ENCODE peak calls at places on chromosomes 12 and 14, in four cellular contexts. S is CD8-positive, alpha-beta T cell; J is gastrocnemius medialis; N is IMR-90. W is an unnamed sample.

GRCh38 chr14:62691613-62692489 is 353.4 kb downstream of the KCNH5 start:
- DNase-seq in S (no peak), J (no peak), N (peak; percentile 97), W (no peak)

GRCh38 chr14:32342151-32342853 is 13.2 kb downstream of the AKAP6 start:
- DNase-seq in S (no peak), J (no peak), N (no peak), W (no peak)

GRCh38 chr12:25051583-25052190 is 102.8 kb upstream of the BCAT1 start:
- DNase-seq in S (peak; percentile 12), J (no peak), N (no peak), W (no peak)

GRCh38 chr14:96584199-96584906 is 82.2 kb downstream of the PAPOLA start:
- DNase-seq in S (no peak), J (no peak), N (no peak), W (no peak)

GRCh38 chr12:88957358-88957757 is 377.1 kb upstream of the KITLG start:
- DNase-seq in S (no peak), J (no peak), N (peak; percentile 32), W (no peak)

GRCh38 chr12:117580718-117581062 is 219.3 kb upstream of the NOS1 start:
- DNase-seq in S (no peak), J (peak; percentile 68), N (no peak), W (no peak)

GRCh38 chr14:92501891-92502351 is 11.7 kb upstream of the RIN3 start:
- DNase-seq in S (no peak), J (no peak), N (peak; percentile 60), W (no peak)

GRCh38 chr14:65332141-65332871 is 80.2 kb upstream of the FUT8 start:
- DNase-seq in S (no peak), J (no peak), N (no peak), W (no peak)

GRCh38 chr12:132078190-132078589 is 65.9 kb downstream of the DDX51 start:
- DNase-seq in S (no peak), J (no peak), N (peak; percentile 91), W (no peak)

GRCh38 chr12:119913931-119914330 is 36.8 kb upstream of the CIT start:
- DNase-seq in S (no peak), J (no peak), N (no peak), W (no peak)

GRCh38 chr12:42213023-42213422 is 25.0 kb downstream of the YAF2 start:
- DNase-seq in S (no peak), J (peak; percentile 66), N (peak; percentile 59), W (no peak)

GRCh38 chr12:84727964-84728363 is 184.6 kb downstream of the SLC6A15 start:
- DNase-seq in S (no peak), J (no peak), N (no peak), W (no peak)

GRCh38 chr12:103043531-103044445 is 86.3 kb downstream of the ASCL1 start:
- DNase-seq in S (no peak), J (no peak), N (no peak), W (no peak)

GRCh38 chr12:68482660-68483059 is 128.0 kb upstream of the RAP1B start:
- DNase-seq in S (no peak), J (no peak), N (no peak), W (no peak)

GRCh38 chr14:90732723-90733122 is 83.5 kb downstream of the TTC7B start:
- DNase-seq in S (no peak), J (no peak), N (no peak), W (no peak)

GRCh38 chr12:105882404-105882803 is 256.4 kb downstream of the NUAK1 start:
- DNase-seq in S (no peak), J (peak; percentile 65), N (no peak), W (peak; percentile 61)

GRCh38 chr12:203462-204260 is 10.3 kb downstream of the SLC6A12 start:
- DNase-seq in S (no peak), J (no peak), N (no peak), W (no peak)
- H3K4me3 ChIP-seq in S (no peak overlapping the region), J (peak overlapping the region; percentile 54), N (peak overlapping the region; percentile 43), W (peak overlapping the region; percentile 64)

GRCh38 chr14:74509587-74510210 is 16.1 kb downstream of the ISCA2 start:
- DNase-seq in S (no peak), J (no peak), N (no peak), W (no peak)

GRCh38 chr14:74507085-74507484 is 13.5 kb downstream of the ISCA2 start:
- DNase-seq in S (no peak), J (no peak), N (no peak), W (no peak)

GRCh38 chr14:74508844-74509428 is 15.4 kb downstream of the ISCA2 start:
- DNase-seq in S (no peak), J (no peak), N (no peak), W (no peak)

GRCh38 chr14:74507796-74508195 is 14.2 kb downstream of the ISCA2 start:
- DNase-seq in S (no peak), J (no peak), N (no peak), W (no peak)

GRCh38 chr14:74508292-74508731 is 14.7 kb downstream of the ISCA2 start:
- DNase-seq in S (no peak), J (no peak), N (no peak), W (no peak)
- TF ChIP-seq CTCF in S (no peak), J (no peak), N (peak; percentile 52), W (no peak)

GRCh38 chr14:102086346-102086971 is 385 bp downstream of the HSP90AA1 start:
- DNase-seq in S (peak; percentile 36), J (no peak), N (peak; percentile 68), W (no peak)

GRCh38 chr14:102087762-102088011 is 843 bp upstream of the HSP90AA1 start:
- DNase-seq in S (no peak), J (no peak), N (no peak), W (no peak)

GRCh38 chr14:102085503-102085902 is 1.3 kb downstream of the HSP90AA1 start:
- DNase-seq in S (no peak), J (no peak), N (no peak), W (no peak)

GRCh38 chr14:102088012-102088792 is 1.4 kb upstream of the HSP90AA1 start:
- DNase-seq in S (peak; percentile 13), J (peak; percentile 28), N (no peak), W (peak; percentile 77)

DNA sequence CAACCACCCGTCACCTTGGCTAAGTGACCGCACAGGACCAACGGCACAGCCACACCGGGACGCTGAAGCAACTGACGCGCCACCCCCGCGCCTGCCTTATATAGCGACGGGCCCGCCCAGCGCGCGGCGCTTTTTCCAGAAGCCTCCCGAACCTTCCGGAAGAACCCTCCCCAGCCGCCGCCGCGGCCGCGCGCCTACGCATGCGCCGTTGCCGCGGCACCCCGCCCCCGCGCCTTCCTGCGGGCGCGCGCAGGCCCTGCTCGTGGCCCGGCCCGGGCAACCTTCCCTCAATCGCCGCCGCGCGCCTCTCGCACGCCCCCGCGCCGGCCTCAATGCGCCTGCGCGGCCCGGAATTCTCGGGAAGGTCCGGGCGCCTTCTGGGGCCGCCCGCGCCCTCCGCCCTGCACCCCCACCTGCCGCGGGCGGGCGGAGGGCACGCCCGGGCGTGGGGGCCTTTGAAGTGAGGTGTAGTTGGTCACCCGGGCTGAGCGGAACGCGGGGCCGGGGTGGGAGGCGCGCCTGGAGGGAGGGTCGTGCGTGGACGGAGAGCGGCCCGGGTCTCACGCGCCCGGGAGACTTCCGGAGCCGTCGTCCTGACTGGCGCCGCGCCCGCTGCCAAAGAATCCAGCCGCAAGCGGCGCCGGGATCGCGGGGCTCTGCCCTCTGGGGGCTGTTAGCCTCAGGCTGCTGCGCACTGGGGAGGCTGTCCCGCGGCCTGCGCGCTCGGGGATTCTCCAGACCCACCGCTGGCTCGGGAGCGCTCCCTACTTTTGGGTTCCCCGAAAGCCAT is at the start of gene HSP90AA1:
- DNase-seq in S (peak; percentile 88), J (peak; percentile 93), N (peak; percentile 88), W (peak; percentile 95)
- H3K4me1 ChIP-seq in S (peaks cover 49% of the 10 kb centered on the region), J (peaks cover 26% of the 10 kb centered on the region), N (peaks cover 10% of the 10 kb centered on the region), W (peaks cover 46% of the 10 kb centered on the region)

DNA sequence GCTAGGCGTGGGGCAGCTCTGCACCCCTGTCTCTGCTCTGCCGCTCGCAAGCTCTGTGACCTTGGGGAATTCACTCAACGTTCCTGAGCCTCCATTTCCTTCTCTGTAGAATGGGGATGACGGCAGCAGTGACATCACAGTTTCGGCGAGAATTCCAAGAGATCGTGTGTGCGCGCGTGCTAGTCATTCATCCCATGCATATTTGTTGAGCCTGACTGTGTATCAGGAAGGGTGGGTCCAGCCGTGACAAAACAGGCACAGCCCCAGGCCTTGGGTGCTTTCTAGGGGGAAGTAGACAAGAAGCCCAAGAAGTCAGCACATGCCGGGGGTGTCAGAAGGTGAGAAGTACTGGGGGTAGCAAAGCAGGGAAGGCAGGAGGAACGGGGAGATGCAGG is 145.6 kb upstream of the NCOR2 start:
- DNase-seq in S (no peak), J (peak; percentile 58), N (no peak), W (peak; percentile 91)
- H3K4me3 ChIP-seq in S (no peak overlapping the region), J (peak overlapping the region; percentile 53), N (no peak overlapping the region), W (no peak overlapping the region)

DNA sequence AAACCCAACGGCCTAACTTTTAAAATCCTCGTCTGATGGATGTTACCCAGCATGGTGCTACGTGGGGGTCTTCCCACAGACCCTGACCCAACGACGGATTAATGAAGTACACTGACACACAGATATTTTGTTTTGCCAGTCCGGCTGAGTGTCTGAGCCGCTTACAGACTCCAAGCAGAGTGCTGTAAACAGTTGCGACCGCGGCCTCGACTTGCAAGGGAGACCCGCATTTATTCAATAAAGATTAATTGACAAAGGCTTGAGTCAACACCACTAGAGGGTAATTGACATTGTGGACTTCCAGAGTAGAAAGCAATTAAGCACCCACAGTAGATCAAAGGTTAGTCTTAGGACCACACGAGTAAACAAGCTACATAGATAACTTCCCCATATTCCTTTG is 1042.4 kb downstream of the AACS start:
- DNase-seq in S (no peak), J (no peak), N (no peak), W (no peak)
- TF ChIP-seq CTCF in S (no peak), J (no peak), N (no peak), W (no peak)

GRCh38 chr12:53012928-53013327 is 6.7 kb downstream of the EIF4B start:
- DNase-seq in S (no peak), J (no peak), N (no peak), W (no peak)
- H3K4me1 ChIP-seq in S (peaks cover 40% of the 10 kb centered on the region), J (peaks cover 39% of the 10 kb centered on the region), N (no peaks in the 10 kb centered on the region), W (no peaks in the 10 kb centered on the region)

W was measured in right atrium auricular region.